ENCODE peak calls at places on chromosomes 3 and 15, in seven cellular contexts. I is stimulated activated CD4-positive, alpha-beta T cell treated with anti-CD3 and anti-CD28 coated beads, Interleukin-1b, Interleukin-23, amount 100 ng/mL, for 4 hours; T is neural progenitor cell; G is stimulated activated CD8-positive, alpha-beta memory T cell treated with anti-CD3 and anti-CD28 coated beads, Interleukin-12 subunit alpha, Interleukin-12 subunit beta, amount 100 ng/mL, for 1 hour; C is hippocampal formation; K is NCI-H146; P is brain microvascular endothelial cell. Z is an unnamed sample.

GRCh38 chr3:12294885-12295580 is 6.2 kb downstream of the PPARG start:
- DNase-seq in I (no peak), T (no peak), G (no peak), C (no peak), K (no peak), P (peak; percentile 68), Z (no peak)

GRCh38 chr3:124669470-124669869 is 60.8 kb upstream of the UMPS start:
- DNase-seq in I (no peak), T (no peak), G (no peak), C (no peak), K (no peak), P (peak; percentile 47), Z (no peak)

GRCh38 chr15:99052205-99052604 is 44.6 kb upstream of the PGPEP1L start:
- DNase-seq in I (no peak), T (no peak), G (no peak), C (no peak), K (no peak), P (no peak), Z (no peak)

GRCh38 chr15:78325092-78325843 is 14.9 kb upstream of the CRABP1 start:
- DNase-seq in I (no peak), T (peak; percentile 69), G (no peak), C (no peak), K (no peak), P (no peak), Z (no peak)

GRCh38 chr15:101325263-101326025 is 30.4 kb upstream of the SNRPA1 start:
- DNase-seq in I (no peak), T (no peak), G (no peak), C (no peak), K (no peak), P (no peak), Z (no peak)

GRCh38 chr3:183515968-183516851 is 39.3 kb downstream of the KLHL6 start:
- DNase-seq in I (no peak), T (no peak), G (peak; percentile 46), C (no peak), K (no peak), P (no peak), Z (no peak)

GRCh38 chr3:55648591-55649318 is 161.6 kb upstream of the WNT5A start:
- DNase-seq in I (no peak), T (no peak), G (no peak), C (no peak), K (no peak), P (no peak), Z (no peak)

GRCh38 chr15:48515497-48515896 is 130.0 kb downstream of the FBN1 start:
- DNase-seq in I (no peak), T (no peak), G (no peak), C (no peak), K (peak; percentile 15), P (no peak), Z (no peak)

GRCh38 chr3:12562451-12562850 is 5.6 kb downstream of the MKRN2 start:
- DNase-seq in I (no peak), T (no peak), G (no peak), C (no peak), K (no peak), P (no peak), Z (no peak)

GRCh38 chr15:62617741-62618140 is 424.8 kb upstream of the TPM1 start:
- DNase-seq in I (no peak), T (no peak), G (no peak), C (no peak), K (no peak), P (no peak), Z (no peak)

GRCh38 chr3:174216019-174216418 is 643.1 kb upstream of the NAALADL2 start:
- DNase-seq in I (no peak), T (no peak), G (no peak), C (no peak), K (no peak), P (no peak), Z (no peak)

Z was measured in nucleus accumbens.